ENCODE peak calls at places on chromosome 12, in seven cellular contexts. D, K, J, I, N, Y and A are unnamed samples.
A peak's percentile ranks its signal among the peaks of the same experiment; 100 is the strongest.

GRCh38 chr12:89665556-89665955 is 43.1 kb downstream of the ATP2B1 start:
- DNase-seq in J (no peak), K (no peak), I (no peak), N (no peak), Y (no peak), D (no peak), A (no peak)

GRCh38 chr12:96094201-96094600 is 58.8 kb upstream of the LTA4H start:
- DNase-seq in I (no peak), D (peak; percentile 76), J (no peak), Y (peak; percentile 40), N (peak; percentile 46), K (peak; percentile 88), A (no peak)

GRCh38 chr12:99658950-99659349 is 11.4 kb downstream of the GARIN6 start:
- DNase-seq in I (peak; percentile 64), N (peak; percentile 21), D (peak; percentile 11), K (peak; percentile 33), Y (peak; percentile 31), J (no peak), A (no peak)

GRCh38 chr12:69284131-69284530 is 44.8 kb downstream of the CPSF6 start:
- DNase-seq in D (peak; percentile 93), Y (peak; percentile 86), K (peak; percentile 81), I (no peak), J (peak; percentile 75), N (no peak), A (peak; percentile 81)

GRCh38 chr12:9925746-9926393 is 6.3 kb downstream of the CLEC2A start:
- DNase-seq in K (peak; percentile 57), Y (peak; percentile 62), N (peak; percentile 50), D (peak; percentile 86), I (peak; percentile 56), J (peak; percentile 54), A (peak; percentile 75)

GRCh38 chr12:8894986-8895385 is 19.3 kb upstream of the PHC1 start:
- DNase-seq in D (no peak), Y (no peak), K (no peak), N (no peak), I (no peak), J (no peak), A (no peak)

GRCh38 chr12:100473716-100474150 is at the start of gene NR1H4:
- DNase-seq in I (no peak), K (no peak), J (no peak), D (no peak), N (no peak), Y (peak; percentile 39), A (no peak)

GRCh38 chr12:53956251-53956887 is 1.7 kb downstream of the HOXC12 start:
- DNase-seq in N (no peak), J (no peak), D (no peak), K (no peak), Y (no peak), I (no peak), A (no peak)

GRCh38 chr12:42705863-42706262 is 116.3 kb upstream of the PRICKLE1 start:
- DNase-seq in K (peak; percentile 56), I (no peak), N (no peak), J (peak; percentile 48), D (no peak), Y (peak; percentile 92), A (peak; percentile 23)

GRCh38 chr12:94287245-94287628 is 138.9 kb downstream of the PLXNC1 start:
- DNase-seq in D (no peak), N (no peak), K (no peak), Y (no peak), J (no peak), I (no peak), A (no peak)

GRCh38 chr12:94285954-94286579 is 137.7 kb downstream of the PLXNC1 start:
- DNase-seq in N (no peak), Y (no peak), D (no peak), J (no peak), K (no peak), I (no peak), A (no peak)

GRCh38 chr12:94284859-94285258 is 136.5 kb downstream of the PLXNC1 start:
- DNase-seq in Y (no peak), D (no peak), K (no peak), I (no peak), J (no peak), N (no peak), A (no peak)

GRCh38 chr12:94284046-94284445 is 135.7 kb downstream of the PLXNC1 start:
- DNase-seq in N (no peak), J (no peak), I (no peak), K (no peak), D (no peak), Y (no peak), A (no peak)

DNA sequence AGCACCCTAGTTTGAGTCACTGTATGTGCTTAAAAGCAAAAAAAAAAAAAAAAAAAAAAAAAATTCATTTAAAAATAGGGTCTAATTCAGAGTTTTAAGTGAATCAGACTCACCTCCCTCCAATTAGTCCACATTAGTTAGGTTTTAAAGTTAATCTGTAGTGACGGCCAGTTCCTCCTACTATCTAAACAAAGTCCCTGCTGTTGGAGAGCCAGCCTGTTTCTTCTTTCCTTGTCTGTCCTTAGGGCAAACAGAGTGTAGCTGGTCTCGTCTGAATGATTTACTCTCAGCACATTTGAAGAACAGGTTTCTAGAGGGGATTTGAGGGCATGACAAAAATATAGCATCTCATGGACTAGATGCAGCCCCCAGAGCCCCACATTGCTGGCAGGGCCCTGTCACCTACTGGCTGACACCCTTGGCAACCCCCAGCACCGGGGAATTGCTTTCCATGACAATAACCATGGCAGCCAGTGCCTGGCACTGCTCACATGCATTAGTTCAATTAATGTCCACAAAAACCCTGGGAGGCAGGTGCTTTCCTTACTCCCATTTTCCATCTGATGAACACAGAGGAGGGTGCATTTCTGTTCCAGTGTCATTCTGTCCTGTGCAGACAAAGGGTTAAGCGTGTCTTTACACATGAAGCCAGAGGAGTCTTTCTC is 138.3 kb downstream of the PLXNC1 start:
- DNase-seq in J (no peak), K (no peak), N (no peak), I (no peak), D (no peak), Y (no peak), A (no peak)
- TF ChIP-seq EZH2phosphoT487 in J (no peak), K (no peak), N (no peak), I (no peak), D (no peak), Y (no peak), A (no peak)

GRCh38 chr12:1796515-1797010 is 23.8 kb upstream of the LRTM2 start:
- DNase-seq in D (peak; percentile 51), J (no peak), N (peak; percentile 27), I (peak; percentile 18), K (no peak), Y (peak; percentile 66), A (no peak)

GRCh38 chr12:1795785-1796514 is 24.4 kb upstream of the LRTM2 start:
- DNase-seq in K (peak; percentile 88), Y (peak; percentile 95), N (peak; percentile 91), J (peak; percentile 92), D (peak; percentile 75), I (peak; percentile 93), A (peak; percentile 85)

GRCh38 chr12:1793426-1794210 is 26.7 kb upstream of the LRTM2 start:
- DNase-seq in J (no peak), N (no peak), I (no peak), K (no peak), Y (no peak), D (no peak), A (no peak)

GRCh38 chr12:1794440-1795090 is 25.8 kb upstream of the LRTM2 start:
- DNase-seq in I (no peak), D (no peak), K (no peak), J (no peak), N (no peak), Y (no peak), A (no peak)

DNA sequence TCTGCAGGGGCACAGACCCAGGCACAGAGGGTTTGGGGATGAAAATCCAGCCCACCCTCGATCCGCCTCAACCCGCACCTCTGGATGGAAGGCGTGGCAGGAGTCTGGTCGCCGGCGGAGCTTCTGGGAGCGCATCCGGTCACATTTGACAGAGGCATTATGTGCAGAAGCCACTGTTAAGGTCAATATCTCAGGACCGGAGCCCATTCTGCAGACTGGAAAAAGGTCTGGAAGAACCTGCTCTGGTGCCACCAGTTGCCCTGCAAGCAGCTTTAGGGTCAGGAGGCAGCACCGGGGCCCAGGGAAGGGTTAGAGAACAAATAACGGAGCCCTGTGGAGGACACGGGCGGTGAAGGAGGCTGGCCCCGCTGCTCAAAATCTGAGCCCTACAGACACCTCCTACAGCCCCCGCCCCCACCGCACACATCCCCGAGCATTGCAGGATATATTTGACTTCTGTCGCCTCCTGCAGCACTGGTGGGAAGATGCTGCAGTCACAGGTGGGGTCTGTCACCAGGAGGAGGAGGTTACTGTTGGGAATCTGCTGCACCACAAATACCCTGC is 25.1 kb upstream of the LRTM2 start:
- DNase-seq in I (peak; percentile 14), Y (no peak), D (no peak), N (no peak), K (no peak), J (no peak), A (no peak)
- H2AFZ ChIP-seq in I (peak overlapping the region; percentile 89), Y (peak overlapping the region; percentile 74), D (peak overlapping the region; percentile 83), N (peak overlapping the region; percentile 87), K (peak overlapping the region; percentile 54), J (no peak overlapping the region), A (peak overlapping the region; percentile 19)

DNA sequence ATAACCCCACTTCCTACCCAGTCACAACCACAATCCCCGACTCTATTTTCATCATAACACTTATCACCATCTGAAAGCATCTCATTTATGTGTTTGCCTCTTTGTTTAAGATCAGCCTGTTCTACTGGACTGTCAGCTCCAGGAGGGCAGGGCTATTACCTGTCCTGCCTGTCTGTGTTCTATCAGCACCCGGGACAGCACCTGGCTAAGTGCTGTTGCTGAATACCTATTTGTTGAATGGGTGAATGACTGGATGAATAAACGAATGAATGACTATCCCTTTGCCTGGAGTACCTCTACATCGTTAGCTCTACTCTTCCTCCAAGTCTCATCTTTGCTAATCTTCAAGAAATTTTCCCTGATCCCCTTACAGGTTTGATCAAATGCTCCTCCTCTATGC is 69.0 kb downstream of the WSCD2 start:
- DNase-seq in K (no peak), N (no peak), I (no peak), Y (no peak), J (no peak), D (peak; percentile 50), A (peak; percentile 26)
- TF ChIP-seq EZH2phosphoT487 in K (no peak), N (no peak), I (no peak), Y (no peak), J (no peak), D (no peak), A (no peak)

DNA sequence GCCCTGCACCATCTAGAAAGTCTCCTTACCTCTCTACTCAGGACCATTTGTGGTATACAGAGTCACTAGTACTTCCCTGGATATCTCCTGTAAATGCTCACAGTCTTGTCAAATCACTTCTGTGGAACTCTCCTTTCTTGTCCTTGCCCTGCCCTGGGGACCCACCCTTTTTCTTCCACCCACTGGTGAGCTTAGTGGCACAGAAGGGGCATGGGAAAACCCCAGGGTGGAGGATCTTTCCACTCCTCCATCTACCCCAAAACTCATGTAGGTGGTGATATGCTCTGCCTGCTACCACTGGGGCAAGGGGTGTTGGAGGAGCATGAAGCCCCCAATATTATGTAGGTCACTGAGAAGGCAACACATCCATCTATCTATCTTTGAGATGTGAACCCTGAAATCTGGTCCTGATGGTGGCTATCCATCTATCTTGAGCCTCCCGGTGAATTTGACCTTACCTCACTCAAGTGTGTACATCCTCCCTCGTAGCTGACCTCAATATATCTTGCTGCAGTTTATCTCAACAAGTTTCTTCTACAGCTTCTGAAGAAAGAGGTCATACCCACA is 943 bp downstream of the TESPA1 start:
- DNase-seq in K (no peak), Y (no peak), J (no peak), N (no peak), D (no peak), I (no peak), A (no peak)
- H2AFZ ChIP-seq in K (no peak overlapping the region), Y (no peak overlapping the region), J (no peak overlapping the region), N (peak overlapping the region; percentile 56), D (no peak overlapping the region), I (peak overlapping the region; percentile 68), A (no peak overlapping the region)